ENCODE peak calls at places on chromosomes 16 and 17, in seven cellular contexts. One of them, this sample, is unnamed.

GRCh38 chr16:86951831-86952598 is 365.2 kb downstream of the C16orf95 start:
- DNase-seq in NCI-H510A treated with DMSO at 0.1 percent for 48 hours: no peak
- DNase-seq in Calu3: no peak
- DNase-seq in activated CD8-positive, alpha-beta T cell treated with anti-CD3 and anti-CD28 coated beads, Interleukin-2, amount 10 ng/mL, durations not matched to agents 7 days and 5 days: no peak
- DNase-seq in stimulated activated CD4-positive, alpha-beta T cell treated with anti-CD3 and anti-CD28 coated beads, TNF-alpha, amount 100 ng/mL, for 1 hour: no peak
- DNase-seq in activated T-cell treated with anti-CD3 and anti-CD28 coated beads, Interleukin-2, amount 50 U/mL, for 72 hours: no peak
- DNase-seq in T-helper 1 cell: no peak
- DNase-seq in this sample: peak; percentile 92

GRCh38 chr16:86080131-86080875 is 181.3 kb downstream of the IRF8 start:
- DNase-seq in NCI-H510A treated with DMSO at 0.1 percent for 48 hours: no peak
- DNase-seq in stimulated activated CD4-positive, alpha-beta T cell treated with anti-CD3 and anti-CD28 coated beads, TNF-alpha, amount 100 ng/mL, for 1 hour: no peak
- DNase-seq in Calu3: no peak
- DNase-seq in activated CD8-positive, alpha-beta T cell treated with anti-CD3 and anti-CD28 coated beads, Interleukin-2, amount 10 ng/mL, durations not matched to agents 7 days and 5 days: no peak
- DNase-seq in T-helper 1 cell: no peak
- DNase-seq in activated T-cell treated with anti-CD3 and anti-CD28 coated beads, Interleukin-2, amount 50 U/mL, for 72 hours: no peak
- DNase-seq in this sample: no peak

GRCh38 chr16:23373436-23374219 is 71.5 kb downstream of the SCNN1B start:
- DNase-seq in activated T-cell treated with anti-CD3 and anti-CD28 coated beads, Interleukin-2, amount 50 U/mL, for 72 hours: no peak
- DNase-seq in T-helper 1 cell: no peak
- DNase-seq in stimulated activated CD4-positive, alpha-beta T cell treated with anti-CD3 and anti-CD28 coated beads, TNF-alpha, amount 100 ng/mL, for 1 hour: no peak
- DNase-seq in activated CD8-positive, alpha-beta T cell treated with anti-CD3 and anti-CD28 coated beads, Interleukin-2, amount 10 ng/mL, durations not matched to agents 7 days and 5 days: no peak
- DNase-seq in Calu3: no peak
- DNase-seq in NCI-H510A treated with DMSO at 0.1 percent for 48 hours: no peak
- DNase-seq in this sample: no peak

GRCh38 chr16:71526111-71526998 is at the start of gene CHST4:
- DNase-seq in Calu3: peak; percentile 82
- DNase-seq in stimulated activated CD4-positive, alpha-beta T cell treated with anti-CD3 and anti-CD28 coated beads, TNF-alpha, amount 100 ng/mL, for 1 hour: no peak
- DNase-seq in T-helper 1 cell: no peak
- DNase-seq in activated CD8-positive, alpha-beta T cell treated with anti-CD3 and anti-CD28 coated beads, Interleukin-2, amount 10 ng/mL, durations not matched to agents 7 days and 5 days: no peak
- DNase-seq in NCI-H510A treated with DMSO at 0.1 percent for 48 hours: peak; percentile 21
- DNase-seq in activated T-cell treated with anti-CD3 and anti-CD28 coated beads, Interleukin-2, amount 50 U/mL, for 72 hours: peak; percentile 4
- DNase-seq in this sample: peak; percentile 73

GRCh38 chr17:12545877-12546513 is 119.7 kb upstream of the MYOCD start:
- DNase-seq in Calu3: peak; percentile 43
- DNase-seq in T-helper 1 cell: no peak
- DNase-seq in stimulated activated CD4-positive, alpha-beta T cell treated with anti-CD3 and anti-CD28 coated beads, TNF-alpha, amount 100 ng/mL, for 1 hour: no peak
- DNase-seq in activated CD8-positive, alpha-beta T cell treated with anti-CD3 and anti-CD28 coated beads, Interleukin-2, amount 10 ng/mL, durations not matched to agents 7 days and 5 days: peak; percentile 21
- DNase-seq in NCI-H510A treated with DMSO at 0.1 percent for 48 hours: peak; percentile 0
- DNase-seq in activated T-cell treated with anti-CD3 and anti-CD28 coated beads, Interleukin-2, amount 50 U/mL, for 72 hours: no peak
- DNase-seq in this sample: peak; percentile 28

GRCh38 chr17:41613277-41614082 is 913 bp upstream of the KRT16 start:
- DNase-seq in T-helper 1 cell: no peak
- DNase-seq in activated CD8-positive, alpha-beta T cell treated with anti-CD3 and anti-CD28 coated beads, Interleukin-2, amount 10 ng/mL, durations not matched to agents 7 days and 5 days: no peak
- DNase-seq in stimulated activated CD4-positive, alpha-beta T cell treated with anti-CD3 and anti-CD28 coated beads, TNF-alpha, amount 100 ng/mL, for 1 hour: no peak
- DNase-seq in activated T-cell treated with anti-CD3 and anti-CD28 coated beads, Interleukin-2, amount 50 U/mL, for 72 hours: no peak
- DNase-seq in Calu3: no peak
- DNase-seq in NCI-H510A treated with DMSO at 0.1 percent for 48 hours: no peak
- DNase-seq in this sample: no peak

GRCh38 chr17:2814499-2815341 is 18.5 kb downstream of the RAP1GAP2 start:
- DNase-seq in NCI-H510A treated with DMSO at 0.1 percent for 48 hours: no peak
- DNase-seq in activated T-cell treated with anti-CD3 and anti-CD28 coated beads, Interleukin-2, amount 50 U/mL, for 72 hours: peak; percentile 94
- DNase-seq in Calu3: no peak
- DNase-seq in stimulated activated CD4-positive, alpha-beta T cell treated with anti-CD3 and anti-CD28 coated beads, TNF-alpha, amount 100 ng/mL, for 1 hour: peak; percentile 64
- DNase-seq in T-helper 1 cell: peak; percentile 86
- DNase-seq in activated CD8-positive, alpha-beta T cell treated with anti-CD3 and anti-CD28 coated beads, Interleukin-2, amount 10 ng/mL, durations not matched to agents 7 days and 5 days: peak; percentile 96
- DNase-seq in this sample: no peak

GRCh38 chr16:81505011-81505660 is 60.5 kb downstream of the CMIP start:
- DNase-seq in NCI-H510A treated with DMSO at 0.1 percent for 48 hours: peak; percentile 61
- DNase-seq in stimulated activated CD4-positive, alpha-beta T cell treated with anti-CD3 and anti-CD28 coated beads, TNF-alpha, amount 100 ng/mL, for 1 hour: no peak
- DNase-seq in activated T-cell treated with anti-CD3 and anti-CD28 coated beads, Interleukin-2, amount 50 U/mL, for 72 hours: no peak
- DNase-seq in Calu3: no peak
- DNase-seq in activated CD8-positive, alpha-beta T cell treated with anti-CD3 and anti-CD28 coated beads, Interleukin-2, amount 10 ng/mL, durations not matched to agents 7 days and 5 days: no peak
- DNase-seq in T-helper 1 cell: no peak
- DNase-seq in this sample: no peak

GRCh38 chr16:23509763-23510153 is 536 bp downstream of the GGA2 start:
- DNase-seq in activated CD8-positive, alpha-beta T cell treated with anti-CD3 and anti-CD28 coated beads, Interleukin-2, amount 10 ng/mL, durations not matched to agents 7 days and 5 days: peak; percentile 62
- DNase-seq in T-helper 1 cell: peak; percentile 16
- DNase-seq in stimulated activated CD4-positive, alpha-beta T cell treated with anti-CD3 and anti-CD28 coated beads, TNF-alpha, amount 100 ng/mL, for 1 hour: peak; percentile 6
- DNase-seq in Calu3: peak; percentile 23
- DNase-seq in NCI-H510A treated with DMSO at 0.1 percent for 48 hours: no peak
- DNase-seq in activated T-cell treated with anti-CD3 and anti-CD28 coated beads, Interleukin-2, amount 50 U/mL, for 72 hours: peak; percentile 26
- DNase-seq in this sample: no peak

GRCh38 chr17:10105513-10106001 is 92.8 kb downstream of the GAS7 start:
- DNase-seq in activated CD8-positive, alpha-beta T cell treated with anti-CD3 and anti-CD28 coated beads, Interleukin-2, amount 10 ng/mL, durations not matched to agents 7 days and 5 days: no peak
- DNase-seq in activated T-cell treated with anti-CD3 and anti-CD28 coated beads, Interleukin-2, amount 50 U/mL, for 72 hours: no peak
- DNase-seq in Calu3: no peak
- DNase-seq in NCI-H510A treated with DMSO at 0.1 percent for 48 hours: no peak
- DNase-seq in stimulated activated CD4-positive, alpha-beta T cell treated with anti-CD3 and anti-CD28 coated beads, TNF-alpha, amount 100 ng/mL, for 1 hour: no peak
- DNase-seq in T-helper 1 cell: no peak
- DNase-seq in this sample: no peak

GRCh38 chr17:49390548-49391324 is 23.9 kb downstream of the PHB1 start:
- DNase-seq in activated CD8-positive, alpha-beta T cell treated with anti-CD3 and anti-CD28 coated beads, Interleukin-2, amount 10 ng/mL, durations not matched to agents 7 days and 5 days: no peak
- DNase-seq in Calu3: peak; percentile 52
- DNase-seq in stimulated activated CD4-positive, alpha-beta T cell treated with anti-CD3 and anti-CD28 coated beads, TNF-alpha, amount 100 ng/mL, for 1 hour: no peak
- DNase-seq in activated T-cell treated with anti-CD3 and anti-CD28 coated beads, Interleukin-2, amount 50 U/mL, for 72 hours: no peak
- DNase-seq in T-helper 1 cell: no peak
- DNase-seq in NCI-H510A treated with DMSO at 0.1 percent for 48 hours: no peak
- DNase-seq in this sample: no peak

This sample was measured in astrocyte of the cerebellum.